ENCODE peak calls at places on chromosomes 12 and 14, in eight cellular contexts. D is stomach; I is left ventricle myocardium inferior; P is aorta; T is uterus; V is RWPE1; K is breast epithelium; C is CD8-positive, alpha-beta T cell. Y is an unnamed sample.

GRCh38 chr14:103801459-103801858 is 45.9 kb downstream of the PPP1R13B start:
- DNase-seq in V (peak), K (no peak), D (no peak), T (no peak), P (no peak), I (no peak), C (no peak), Y (no peak)

GRCh38 chr14:74400919-74401503 is 25.0 kb downstream of the SYNDIG1L start:
- DNase-seq in K (no peak), C (no peak), I (no peak), V (no peak), P (no peak), T (no peak), D (no peak), Y (peak)

GRCh38 chr14:89540830-89541470 is 123.9 kb upstream of the FOXN3 start:
- DNase-seq in V (peak), K (no peak), C (no peak), P (no peak), T (no peak), D (no peak), I (no peak), Y (no peak)

GRCh38 chr14:73059326-73059725 is 992 bp downstream of the RBM25 start:
- DNase-seq in P (no peak), K (no peak), C (no peak), V (peak), I (no peak), T (no peak), D (no peak), Y (no peak)

GRCh38 chr12:68477256-68477655 is 133.4 kb upstream of the RAP1B start:
- DNase-seq in I (no peak), V (no peak), C (no peak), T (no peak), K (no peak), P (no peak), D (no peak), Y (no peak)

GRCh38 chr12:21577516-21577915 is 27.1 kb downstream of the GYS2 start:
- DNase-seq in P (no peak), D (no peak), T (no peak), C (no peak), I (no peak), V (no peak), K (no peak), Y (no peak)

GRCh38 chr14:103867523-103867953 is 20.2 kb upstream of the PPP1R13B start:
- DNase-seq in K (no peak), D (peak), T (no peak), I (peak), V (peak), C (no peak), P (peak), Y (no peak)

GRCh38 chr14:83826838-83827237 is 1703.1 kb upstream of the FLRT2 start:
- DNase-seq in K (no peak), I (no peak), D (no peak), P (no peak), T (no peak), V (no peak), C (no peak), Y (no peak)

GRCh38 chr12:124883263-124883876 is 19.7 kb upstream of the SCARB1 start:
- DNase-seq in D (no peak), T (no peak), V (no peak), C (no peak), I (no peak), K (no peak), P (no peak), Y (no peak)

GRCh38 chr14:59905193-59905592 is 14.8 kb upstream of the LRRC9 start:
- DNase-seq in C (no peak), P (no peak), T (no peak), K (no peak), D (no peak), V (no peak), I (no peak), Y (no peak)

GRCh38 chr12:51361419-51362016 is 15.0 kb upstream of the CELA1 start:
- DNase-seq in I (no peak), D (no peak), V (no peak), P (no peak), T (no peak), C (no peak), K (no peak), Y (no peak)

GRCh38 chr12:32884962-32885361 is 11.6 kb downstream of the PKP2 start:
- DNase-seq in V (no peak), C (no peak), P (no peak), D (no peak), I (no peak), K (no peak), T (no peak), Y (no peak)

GRCh38 chr12:12542964-12543363 is 19.7 kb downstream of the DUSP16 start:
- DNase-seq in K (no peak), D (no peak), P (no peak), T (no peak), I (no peak), V (no peak), C (no peak), Y (no peak)

GRCh38 chr12:101803978-101804377 is 26.8 kb downstream of the GNPTAB start:
- DNase-seq in P (no peak), D (no peak), C (no peak), I (no peak), V (no peak), K (no peak), T (no peak), Y (no peak)

GRCh38 chr12:48988030-48988649 is 10.0 kb downstream of the WNT1 start:
- DNase-seq in T (no peak), P (peak), V (peak), K (no peak), I (no peak), C (peak), D (peak), Y (peak)

GRCh38 chr12:124484067-124484466 is 83.3 kb downstream of the NCOR2 start:
- DNase-seq in I (no peak), T (no peak), K (no peak), P (no peak), D (no peak), V (no peak), C (no peak), Y (no peak)

GRCh38 chr12:49588281-49588680 is 17.2 kb downstream of the FAM186B start:
- DNase-seq in C (no peak), T (no peak), I (no peak), P (no peak), V (no peak), K (no peak), D (no peak), Y (no peak)

GRCh38 chr12:1842183-1842904 is 22.0 kb downstream of the LRTM2 start:
- DNase-seq in K (peak), V (no peak), D (no peak), I (no peak), C (no peak), P (peak), T (no peak), Y (no peak)

GRCh38 chr14:83548061-83548839 is 1981.7 kb upstream of the FLRT2 start:
- DNase-seq in K (no peak), D (no peak), C (no peak), P (no peak), I (no peak), T (no peak), V (no peak), Y (no peak)

GRCh38 chr12:3492868-3493224 is 1.8 kb downstream of the PRMT8 start:
- DNase-seq in D (no peak), I (no peak), K (no peak), V (no peak), C (no peak), T (no peak), P (no peak), Y (no peak)

GRCh38 chr14:105945891-105946290 is 419.5 kb downstream of the TMEM121 start:
- DNase-seq in V (no peak), D (no peak), C (no peak), I (no peak), P (no peak), T (no peak), K (no peak), Y (no peak)

GRCh38 chr12:9925746-9926393 is 6.3 kb downstream of the CLEC2A start:
- DNase-seq in I (no peak), T (no peak), P (no peak), V (peak), K (no peak), C (peak), D (no peak), Y (no peak)

GRCh38 chr14:24100197-24100981 is 6.3 kb downstream of the PCK2 start:
- DNase-seq in K (no peak), T (no peak), I (no peak), C (no peak), V (no peak), P (no peak), D (no peak), Y (no peak)

GRCh38 chr12:49824886-49825285 is 3.3 kb downstream of the NCKAP5L start:
- DNase-seq in C (no peak), I (no peak), T (no peak), K (no peak), P (no peak), V (no peak), D (no peak), Y (no peak)

GRCh38 chr14:23727566-23728335 is 91.6 kb downstream of the DHRS2 start:
- DNase-seq in C (no peak), V (peak), I (no peak), P (no peak), D (no peak), K (no peak), T (no peak), Y (no peak)

GRCh38 chr12:5503371-5503770 is 71.5 kb downstream of the NTF3 start:
- DNase-seq in T (no peak), V (no peak), C (no peak), K (no peak), P (no peak), I (no peak), D (no peak), Y (no peak)

GRCh38 chr14:62462996-62463395 is 582.3 kb downstream of the KCNH5 start:
- DNase-seq in P (no peak), D (no peak), T (no peak), C (no peak), I (no peak), K (no peak), V (no peak), Y (no peak)

GRCh38 chr12:15699886-15700285 is 89.3 kb downstream of the EPS8 start:
- DNase-seq in I (no peak), V (no peak), C (no peak), D (no peak), K (no peak), P (no peak), T (no peak), Y (no peak)

GRCh38 chr12:122227341-122227740 is 1.5 kb upstream of the DIABLO start:
- DNase-seq in P (no peak), T (no peak), V (no peak), I (no peak), D (no peak), C (peak), K (no peak), Y (no peak)

GRCh38 chr12:107393043-107393725 is 292.4 kb upstream of the PWP1 start:
- DNase-seq in K (no peak), C (peak), I (no peak), T (no peak), P (no peak), V (no peak), D (no peak), Y (no peak)

GRCh38 chr12:53791735-53792326 is 40.1 kb upstream of the CISTR start:
- DNase-seq in P (no peak), K (no peak), V (no peak), C (peak), I (no peak), D (peak), T (no peak), Y (no peak)

GRCh38 chr14:51447411-51447810 is 204.3 kb upstream of the FRMD6 start:
- DNase-seq in V (no peak), I (no peak), K (no peak), D (no peak), P (no peak), T (no peak), C (no peak), Y (no peak)

GRCh38 chr14:51451561-51451960 is 200.1 kb upstream of the FRMD6 start:
- DNase-seq in K (no peak), I (no peak), C (no peak), D (no peak), P (no peak), V (no peak), T (no peak), Y (no peak)

GRCh38 chr14:51449666-51450061 is 202.0 kb upstream of the FRMD6 start:
- DNase-seq in I (no peak), D (no peak), C (no peak), K (no peak), P (no peak), V (no peak), T (no peak), Y (no peak)

GRCh38 chr14:51446771-51447170 is 204.9 kb upstream of the FRMD6 start:
- DNase-seq in V (no peak), T (no peak), K (no peak), D (no peak), P (no peak), C (no peak), I (no peak), Y (no peak)

DNA sequence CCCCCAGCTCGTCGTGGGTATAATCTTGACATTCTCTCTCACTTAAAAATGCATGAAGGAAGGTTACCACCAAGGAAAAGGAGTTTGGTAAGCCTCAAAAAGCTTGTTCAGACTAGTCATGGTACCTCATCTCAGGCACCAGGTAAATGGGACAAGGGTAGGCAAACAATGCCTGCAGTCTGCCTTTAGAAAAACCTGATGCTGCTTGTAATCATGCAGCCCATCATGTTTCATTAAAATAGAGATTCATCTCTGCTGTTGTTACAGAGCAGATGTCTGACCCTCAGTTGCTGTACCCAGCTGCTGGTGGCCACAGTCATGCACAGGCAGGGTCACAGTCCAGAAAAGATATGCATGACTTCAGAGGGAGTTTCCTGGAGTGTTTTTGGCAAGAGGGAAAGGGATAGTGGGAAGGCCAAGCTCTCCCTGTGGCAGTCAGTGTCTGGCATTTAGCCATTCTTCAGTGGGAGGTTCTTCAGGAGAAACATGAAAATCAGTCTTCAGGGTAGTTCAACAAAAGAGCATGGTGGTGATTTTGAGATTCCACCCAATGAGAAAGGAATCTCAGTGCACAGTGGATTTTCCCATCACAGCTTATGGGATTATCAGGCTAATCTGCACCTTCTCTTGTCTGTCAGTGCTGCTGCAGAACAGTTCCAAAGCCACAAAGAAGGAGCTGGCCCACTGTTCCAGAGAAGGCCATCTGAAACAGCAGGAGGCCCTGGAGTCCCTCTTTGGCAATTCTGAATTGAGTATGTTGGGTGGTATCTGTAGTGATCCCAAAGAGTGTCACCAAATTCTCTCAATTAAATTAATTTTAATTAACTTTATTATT is 202.7 kb upstream of the FRMD6 start:
- DNase-seq in D (no peak), P (peak), T (no peak), V (no peak), K (no peak), C (no peak), I (peak), Y (no peak)
- H3K27ac ChIP-seq in D (no peak), P (no peak), T (peak), V (peak), K (peak), C (no peak), I (peak), Y (no peak)

GRCh38 chr14:101879212-101880015 is 85.0 kb upstream of the DYNC1H1 start:
- DNase-seq in I (no peak), T (no peak), D (no peak), P (peak), V (no peak), C (no peak), K (no peak), Y (no peak)

GRCh38 chr14:101877766-101878165 is 86.6 kb upstream of the DYNC1H1 start:
- DNase-seq in C (no peak), V (no peak), P (no peak), I (no peak), K (no peak), T (no peak), D (no peak), Y (no peak)

GRCh38 chr14:101878222-101879211 is 85.9 kb upstream of the DYNC1H1 start:
- DNase-seq in C (peak), I (no peak), V (no peak), K (no peak), T (no peak), P (peak), D (peak), Y (no peak)

GRCh38 chr14:101881426-101881825 is 82.9 kb upstream of the DYNC1H1 start:
- DNase-seq in P (no peak), D (no peak), T (no peak), C (no peak), V (no peak), I (no peak), K (no peak), Y (no peak)

DNA sequence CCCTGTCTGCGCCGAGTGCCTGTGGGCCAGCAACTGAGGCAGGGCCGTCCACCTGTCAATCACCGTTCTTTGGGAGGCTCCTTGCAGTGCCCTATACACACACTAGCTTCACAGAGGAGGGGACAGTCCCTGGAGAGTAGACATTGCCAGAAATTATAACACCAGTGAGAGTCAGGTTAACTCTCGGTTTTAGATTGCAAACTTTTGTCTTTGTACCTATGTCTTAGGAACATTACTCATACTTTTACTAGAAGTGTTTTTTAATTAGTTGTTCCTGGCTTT is 84.4 kb upstream of the DYNC1H1 start:
- DNase-seq in T (no peak), K (no peak), P (no peak), I (no peak), D (no peak), C (no peak), V (no peak), Y (no peak)
- H3K27ac ChIP-seq in T (no peak), K (no peak), P (no peak), I (peak), D (no peak), C (no peak), V (no peak), Y (no peak)

DNA sequence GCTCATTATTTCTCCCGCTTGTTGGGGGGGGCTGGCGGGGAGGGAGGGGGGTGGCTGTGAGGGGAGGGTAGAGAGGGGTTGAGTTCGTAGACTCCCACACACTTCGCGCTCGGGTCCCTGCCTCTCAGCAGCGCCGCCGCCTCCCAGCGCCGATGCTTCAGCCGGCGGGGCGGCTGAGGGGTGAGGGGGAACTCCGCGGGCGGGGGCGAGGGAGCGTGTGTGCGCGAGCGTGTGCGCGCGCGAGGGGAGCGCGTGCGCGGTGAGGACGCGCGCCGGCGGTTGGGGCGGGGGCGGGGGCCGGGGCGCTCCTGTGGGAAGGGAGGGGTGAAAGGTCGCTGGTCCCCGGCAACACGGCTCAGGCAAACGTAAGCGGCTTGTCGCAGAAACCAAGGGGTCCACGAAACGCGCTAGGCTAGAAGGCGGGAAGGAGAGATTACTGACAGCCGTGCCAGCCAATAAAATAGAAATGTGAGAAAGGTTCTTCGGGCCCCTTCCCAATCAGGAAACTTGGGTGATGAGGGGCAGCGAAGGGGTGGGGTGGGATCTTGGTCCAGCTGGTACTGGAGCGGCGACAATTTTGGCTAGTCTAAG is 343 bp upstream of the NOVA1 start:
- DNase-seq in I (peak), D (peak), K (peak), C (peak), T (peak), V (peak), P (peak), Y (peak)
- H3K27ac ChIP-seq in I (peak), D (peak), K (peak), C (no peak), T (peak), V (no peak), P (no peak), Y (peak)

DNA sequence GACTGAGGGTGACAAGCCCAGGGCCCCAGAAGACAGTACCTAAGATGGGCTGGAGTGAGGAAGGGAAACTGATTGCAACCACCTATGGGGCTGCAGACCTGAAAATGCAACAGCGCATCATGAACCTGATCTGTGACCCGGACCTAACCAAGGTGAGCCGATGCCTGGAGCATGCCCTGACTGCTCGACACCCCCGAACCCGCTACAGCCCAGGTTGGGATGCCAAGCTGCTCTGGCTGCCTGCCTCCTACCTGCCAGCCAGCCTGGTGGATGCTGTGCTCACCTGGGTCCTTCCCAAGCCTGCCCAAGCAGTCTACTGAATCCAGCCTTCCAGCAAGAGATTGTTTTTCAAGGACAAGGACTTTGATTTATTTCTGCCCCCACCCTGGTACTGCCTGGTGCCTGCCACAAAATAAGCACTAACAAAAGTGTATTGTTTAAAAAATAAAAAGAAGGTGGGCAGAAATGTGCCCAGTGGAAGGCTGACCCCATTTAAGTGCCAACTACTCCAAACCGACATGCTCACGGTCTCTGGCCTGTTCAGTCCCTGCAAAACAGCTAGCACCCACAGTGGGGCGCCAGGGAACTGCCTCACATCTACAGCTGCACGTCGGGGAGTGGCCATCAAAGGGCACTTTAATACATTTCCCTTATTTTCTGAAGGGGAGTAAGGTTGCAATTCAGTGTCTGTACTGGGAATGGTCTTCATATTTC is 4.2 kb downstream of the RDH5 start:
- DNase-seq in K (peak), V (no peak), C (peak), I (peak), D (peak), T (no peak), P (peak), Y (peak)
- H3K27ac ChIP-seq in K (peak), V (peak), C (no peak), I (peak), D (peak), T (no peak), P (no peak), Y (peak)

DNA sequence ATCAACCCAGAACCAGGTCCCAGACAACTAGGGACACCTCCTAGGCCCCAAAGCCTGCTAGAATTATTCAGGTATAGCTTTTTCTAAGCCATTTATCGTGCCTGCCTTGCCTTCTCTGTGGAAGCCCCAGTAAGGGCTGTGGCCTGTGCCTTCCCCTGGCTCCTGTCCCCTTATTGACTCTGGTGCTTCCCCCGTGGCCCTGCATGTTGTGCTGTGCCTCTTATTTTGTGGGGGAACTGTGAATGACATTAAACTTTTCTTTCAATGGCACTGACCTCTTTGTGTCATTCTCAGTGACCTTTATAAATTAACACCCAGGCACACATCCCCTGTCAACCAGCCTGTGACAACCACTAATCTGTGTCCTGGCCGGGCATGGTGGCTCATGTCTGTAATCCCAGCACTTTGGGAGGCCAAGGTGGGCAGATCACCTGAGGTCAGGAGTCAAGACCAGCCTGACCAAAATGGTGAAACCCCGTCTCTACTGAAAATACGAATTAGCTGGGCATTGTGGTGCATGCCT is 10.6 kb upstream of the EVL start:
- DNase-seq in V (no peak), D (no peak), P (no peak), T (no peak), K (no peak), C (no peak), I (no peak), Y (no peak)
- H3K27ac ChIP-seq in V (no peak), D (no peak), P (no peak), T (no peak), K (no peak), C (no peak), I (no peak), Y (no peak)

Y was measured in caudate nucleus.